ENCODE peak calls at places on chromosomes 6 and 20, in ten cellular contexts. L, W, O, P, U, M, A, Y, R and J are unnamed samples.

GRCh38 chr6:129215916-129216525 is 333.1 kb downstream of the LAMA2 start:
- DNase-seq in W (no peak), A (no peak), U (no peak), M (no peak), R (no peak), O (no peak), L (no peak), Y (no peak), P (no peak), J (no peak)

GRCh38 chr6:100553243-100553642 is 88.5 kb upstream of the SIM1 start:
- DNase-seq in W (no peak), R (no peak), P (no peak), O (no peak), M (no peak), A (no peak), U (no peak), L (no peak), Y (no peak), J (no peak)

GRCh38 chr6:18323935-18324707 is 59.8 kb upstream of the DEK start:
- DNase-seq in P (peak; percentile 44), L (no peak), W (peak; percentile 7), A (peak; percentile 47), U (peak; percentile 72), O (peak; percentile 35), R (no peak), Y (no peak), M (peak; percentile 32), J (no peak)

GRCh38 chr20:49505518-49505917 is 23.1 kb upstream of the KCNB1 start:
- DNase-seq in O (no peak), Y (no peak), U (peak; percentile 97), A (no peak), P (no peak), L (peak; percentile 23), W (no peak), M (no peak), R (peak; percentile 77), J (no peak)

GRCh38 chr6:50305660-50306059 is 255.9 kb upstream of the DEFB112 start:
- DNase-seq in R (no peak), A (no peak), U (no peak), L (no peak), Y (no peak), M (no peak), P (no peak), O (no peak), W (no peak), J (no peak)

GRCh38 chr20:41365785-41366545 is 653 bp downstream of the EMILIN3 start:
- DNase-seq in A (no peak), O (no peak), M (no peak), P (no peak), W (no peak), Y (no peak), U (peak; percentile 62), R (no peak), L (peak; percentile 31), J (no peak)

GRCh38 chr20:5658897-5659296 is 91.3 kb upstream of the SHLD1 start:
- DNase-seq in O (no peak), L (peak; percentile 90), W (no peak), M (peak; percentile 44), R (peak; percentile 96), U (no peak), P (peak; percentile 26), A (peak; percentile 68), Y (peak; percentile 22), J (peak; percentile 54)

GRCh38 chr6:49328051-49328450 is 135.0 kb downstream of the MMUT start:
- DNase-seq in O (no peak), W (no peak), L (no peak), Y (no peak), A (no peak), R (no peak), P (no peak), U (peak; percentile 2), M (no peak), J (no peak)

GRCh38 chr6:81806793-81807565 is 54.5 kb upstream of the TENT5A start:
- DNase-seq in R (no peak), A (no peak), M (no peak), W (no peak), O (no peak), U (peak; percentile 16), Y (no peak), P (no peak), L (peak; percentile 12), J (no peak)

GRCh38 chr20:37296371-37296770 is 6.9 kb downstream of the MANBAL start:
- DNase-seq in Y (no peak), A (no peak), M (no peak), W (no peak), U (no peak), L (no peak), P (no peak), O (no peak), R (no peak), J (no peak)

GRCh38 chr20:37294262-37294981 is 5.0 kb downstream of the MANBAL start:
- DNase-seq in U (no peak), W (no peak), A (no peak), Y (no peak), P (no peak), O (no peak), R (no peak), M (no peak), L (no peak), J (no peak)

GRCh38 chr20:37295595-37295994 is 6.1 kb downstream of the MANBAL start:
- DNase-seq in Y (no peak), P (no peak), U (peak; percentile 63), O (no peak), A (peak; percentile 25), L (no peak), M (peak; percentile 30), W (no peak), R (no peak), J (no peak)

GRCh38 chr20:37293301-37293943 is 4.0 kb downstream of the MANBAL start:
- DNase-seq in O (no peak), M (no peak), Y (no peak), W (no peak), L (no peak), P (no peak), A (no peak), R (no peak), U (no peak), J (no peak)

GRCh38 chr20:37295001-37295400 is 5.5 kb downstream of the MANBAL start:
- DNase-seq in R (peak; percentile 86), Y (no peak), L (no peak), A (peak; percentile 96), M (no peak), U (no peak), P (no peak), O (peak; percentile 94), W (no peak), J (no peak)
- H3K4me1 ChIP-seq in R (peaks cover 46% of the 10 kb centered on the region), Y (peaks cover 25% of the 10 kb centered on the region), L (peaks cover 7% of the 10 kb centered on the region), A (peaks cover 78% of the 10 kb centered on the region), M (peaks cover 17% of the 10 kb centered on the region), U (peaks cover 25% of the 10 kb centered on the region), P (peaks cover 24% of the 10 kb centered on the region), O (peaks cover 34% of the 10 kb centered on the region), W (no peaks in the 10 kb centered on the region), J (peaks cover 14% of the 10 kb centered on the region)

GRCh38 chr6:111864138-111865048 is 8.9 kb downstream of the FYN start:
- DNase-seq in R (no peak), Y (no peak), A (no peak), U (no peak), M (no peak), O (no peak), W (no peak), L (no peak), P (no peak), J (no peak)

GRCh38 chr6:111862314-111862713 is 10.9 kb downstream of the FYN start:
- DNase-seq in M (no peak), L (no peak), A (no peak), W (no peak), R (no peak), U (no peak), P (no peak), Y (no peak), O (no peak), J (no peak)

GRCh38 chr6:111858347-111858746 is 14.9 kb downstream of the FYN start:
- DNase-seq in O (no peak), M (no peak), R (no peak), W (no peak), P (no peak), U (no peak), L (no peak), Y (no peak), A (no peak), J (no peak)

GRCh38 chr6:111862727-111863126 is 10.5 kb downstream of the FYN start:
- DNase-seq in R (no peak), Y (no peak), P (no peak), W (no peak), M (no peak), O (no peak), L (no peak), U (peak; percentile 49), A (no peak), J (no peak)

DNA sequence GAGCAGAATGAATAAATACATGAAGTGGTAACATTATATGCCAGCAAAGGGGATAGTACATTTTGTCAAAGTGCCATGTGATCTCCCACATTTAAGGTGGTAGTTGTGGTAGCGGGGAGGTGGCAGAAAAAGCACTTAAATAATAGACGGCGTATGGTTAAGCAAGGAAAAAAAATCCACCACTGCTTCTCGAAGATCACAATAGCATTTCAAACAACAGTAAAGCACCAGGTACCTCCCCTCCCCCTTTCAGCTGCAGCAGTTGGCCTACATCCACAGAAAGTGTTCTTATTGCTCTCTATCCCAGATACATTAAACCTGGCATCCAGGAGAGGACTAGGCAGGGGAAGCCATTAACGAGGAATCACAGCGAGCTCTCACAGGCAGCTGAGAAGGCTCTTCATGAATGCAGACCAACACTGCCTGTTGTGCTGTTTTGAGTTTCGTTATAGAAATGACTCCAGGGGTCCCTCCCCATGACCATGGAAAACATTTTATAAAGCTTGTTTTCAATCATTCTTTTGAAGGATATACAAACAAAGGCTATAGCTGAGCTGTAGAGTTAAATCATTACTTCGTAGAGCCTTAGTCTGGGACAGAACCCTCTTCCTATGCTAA is 11.8 kb downstream of the FYN start:
- DNase-seq in Y (no peak), W (no peak), P (no peak), A (no peak), O (no peak), U (no peak), M (no peak), L (no peak), R (no peak), J (no peak)
- H3K4me1 ChIP-seq in Y (peaks cover 98% of the 10 kb centered on the region), W (peaks cover 10% of the 10 kb centered on the region), P (peaks cover 100% of the 10 kb centered on the region), A (no peaks in the 10 kb centered on the region), O (no peaks in the 10 kb centered on the region), U (peaks cover 59% of the 10 kb centered on the region), M (peaks cover 5% of the 10 kb centered on the region), L (no peaks in the 10 kb centered on the region), R (no peaks in the 10 kb centered on the region), J (peaks cover 12% of the 10 kb centered on the region)

GRCh38 chr6:161917645-161918044 is 643.8 kb upstream of the AGPAT4 start:
- DNase-seq in R (no peak), W (no peak), Y (no peak), P (no peak), O (no peak), M (no peak), L (no peak), A (peak; percentile 15), U (no peak), J (no peak)
- H3K4me1 ChIP-seq in R (peaks cover 5% of the 10 kb centered on the region), W (no peaks in the 10 kb centered on the region), Y (no peaks in the 10 kb centered on the region), P (no peaks in the 10 kb centered on the region), O (peaks cover 5% of the 10 kb centered on the region), M (no peaks in the 10 kb centered on the region), L (no peaks in the 10 kb centered on the region), A (peaks cover 25% of the 10 kb centered on the region), U (peaks cover 12% of the 10 kb centered on the region), J (no peaks in the 10 kb centered on the region)

DNA sequence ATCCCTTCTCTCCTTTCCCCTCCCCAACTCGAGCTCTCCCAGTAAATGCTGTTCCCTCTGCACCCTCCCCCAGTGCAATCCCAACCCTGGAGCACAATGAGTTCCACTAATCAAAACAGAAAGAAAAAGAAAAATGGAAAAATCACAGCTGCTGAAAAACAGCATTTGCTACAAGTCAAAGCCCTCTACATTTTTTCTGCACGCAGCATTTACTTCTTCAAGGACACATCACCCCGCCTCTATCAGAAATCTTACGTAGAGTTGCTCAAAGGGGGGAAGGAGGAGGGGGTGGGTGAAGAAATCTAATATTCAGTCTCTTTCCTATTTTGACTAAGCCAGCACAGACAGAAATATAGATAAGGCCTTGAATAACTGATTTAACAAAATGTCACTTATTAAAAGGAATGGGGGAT is 10.7 kb downstream of the TRERF1 start:
- DNase-seq in R (peak; percentile 78), P (no peak), W (no peak), M (no peak), Y (no peak), U (no peak), O (no peak), A (no peak), L (peak; percentile 4), J (no peak)
- H3K4me1 ChIP-seq in R (peaks cover 35% of the 10 kb centered on the region), P (peaks cover 75% of the 10 kb centered on the region), W (peaks cover 21% of the 10 kb centered on the region), M (peaks cover 2% of the 10 kb centered on the region), Y (peaks cover 40% of the 10 kb centered on the region), U (peaks cover 53% of the 10 kb centered on the region), O (no peaks in the 10 kb centered on the region), A (peaks cover 16% of the 10 kb centered on the region), L (no peaks in the 10 kb centered on the region), J (no peaks in the 10 kb centered on the region)